ENCODE peak calls at places on chromosome 21, in ten cellular contexts. Q, D, A, X, P, U, O, M, R and K are unnamed samples.

GRCh38 chr21:46071082-46071481 is 26.8 kb upstream of the COL6A2 start:
- DNase-seq in P (no peak), X (peak), Q (no peak), U (no peak), R (no peak), D (no peak), A (no peak), M (no peak), O (no peak), K (no peak)

GRCh38 chr21:42974832-42975820 is 764 bp downstream of the PKNOX1 start:
- DNase-seq in X (peak), A (peak), R (no peak), M (peak), O (peak), Q (peak), U (peak), D (peak), P (peak), K (no peak)

GRCh38 chr21:34092241-34092921 is 19.0 kb downstream of the MRPS6 start:
- DNase-seq in Q (no peak), O (no peak), A (no peak), D (no peak), U (no peak), X (no peak), M (peak), P (no peak), R (no peak), K (no peak)

GRCh38 chr21:21463456-21463855 is 465.2 kb downstream of the NCAM2 start:
- DNase-seq in U (no peak), O (no peak), R (no peak), X (no peak), Q (peak), A (no peak), D (no peak), M (peak), P (peak), K (no peak)

GRCh38 chr21:16418663-16419062 is 688.9 kb downstream of the USP25 start:
- DNase-seq in P (no peak), O (no peak), A (no peak), X (no peak), M (no peak), Q (no peak), R (no peak), D (no peak), U (no peak), K (no peak)

GRCh38 chr21:41481191-41481590 is 26.8 kb downstream of the TMPRSS2 start:
- DNase-seq in O (no peak), P (no peak), R (peak), X (no peak), M (no peak), D (no peak), A (no peak), Q (peak), U (peak), K (no peak)

GRCh38 chr21:35088235-35088865 is 39.2 kb upstream of the RUNX1 start:
- DNase-seq in P (no peak), D (no peak), Q (no peak), M (no peak), A (no peak), R (no peak), O (no peak), U (peak), X (no peak), K (no peak)

GRCh38 chr21:24045775-24046215 is 1561.5 kb downstream of the MRPL39 start:
- DNase-seq in P (peak), O (no peak), R (peak), X (peak), A (no peak), M (peak), U (peak), Q (no peak), D (no peak), K (peak)

GRCh38 chr21:42248241-42248640 is 29.3 kb downstream of the ABCG1 start:
- DNase-seq in P (no peak), O (no peak), Q (no peak), U (no peak), D (peak), M (no peak), A (no peak), X (no peak), R (no peak), K (no peak)

GRCh38 chr21:14259669-14260458 is 43.9 kb downstream of the RBM11 start:
- DNase-seq in M (peak), O (peak), P (no peak), A (no peak), Q (peak), U (peak), D (no peak), X (no peak), R (no peak), K (peak)

GRCh38 chr21:34510148-34511142 is 1.6 kb downstream of the KCNE1 start:
- DNase-seq in A (peak), M (peak), Q (peak), O (peak), P (peak), R (no peak), X (peak), U (peak), D (peak), K (peak)

GRCh38 chr21:26422138-26422537 is 150.9 kb downstream of the CYYR1 start:
- DNase-seq in U (no peak), A (no peak), M (no peak), R (no peak), X (no peak), Q (no peak), D (peak), P (no peak), O (no peak), K (no peak)

GRCh38 chr21:27743971-27744564 is 777.2 kb upstream of the ADAMTS5 start:
- DNase-seq in D (peak), P (no peak), Q (no peak), M (no peak), R (no peak), U (no peak), X (no peak), O (no peak), A (no peak), K (no peak)

GRCh38 chr21:34345892-34346291 is 17.9 kb upstream of the KCNE2 start:
- DNase-seq in M (no peak), Q (peak), U (peak), O (no peak), D (no peak), A (peak), X (no peak), P (no peak), R (peak), K (no peak)

GRCh38 chr21:22575165-22575584 is 1577.0 kb downstream of the NCAM2 start:
- DNase-seq in P (peak), Q (no peak), A (no peak), D (no peak), R (no peak), X (no peak), M (peak), U (no peak), O (no peak), K (peak)
- TF ChIP-seq CTCF in P (peak), Q (no peak), A (no peak), D (no peak), R (no peak), X (no peak), M (peak), U (no peak), O (no peak), K (peak)

DNA sequence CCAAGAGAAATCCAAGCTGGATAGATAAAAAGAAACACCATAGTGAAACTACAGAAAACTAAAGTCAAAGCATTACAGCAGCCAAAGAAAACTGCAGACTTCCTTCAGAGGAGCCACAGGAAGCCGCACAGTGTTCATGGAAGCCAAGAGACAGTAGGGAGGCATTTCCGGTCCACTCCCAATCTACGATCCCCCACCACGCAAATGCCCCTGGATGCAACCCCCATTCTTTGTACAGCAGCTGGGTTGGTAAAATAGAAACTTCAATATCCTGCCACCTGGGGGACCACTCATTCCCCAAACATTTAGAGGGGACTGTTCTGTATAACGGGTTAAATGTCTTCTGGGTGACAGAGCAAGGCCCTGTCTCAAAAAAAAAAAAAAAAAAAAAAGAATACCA is 43.9 kb upstream of the TSPEAR start:
- DNase-seq in O (peak), R (no peak), M (no peak), P (no peak), A (no peak), X (no peak), D (no peak), Q (no peak), U (no peak), K (no peak)
- TF ChIP-seq CTCF in O (peak), R (peak), M (no peak), P (no peak), A (no peak), X (no peak), D (no peak), Q (no peak), U (peak), K (no peak)

GRCh38 chr21:37077403-37077802 is 4.3 kb downstream of the TTC3 start:
- DNase-seq in O (no peak), U (no peak), D (no peak), X (no peak), Q (no peak), R (no peak), M (no peak), A (no peak), P (no peak), K (no peak)

GRCh38 chr21:37076087-37076486 is 3.0 kb downstream of the TTC3 start:
- DNase-seq in A (no peak), O (no peak), P (no peak), X (no peak), Q (no peak), M (no peak), U (no peak), R (no peak), D (no peak), K (no peak)

GRCh38 chr21:37082856-37083611 is 10.0 kb downstream of the TTC3 start:
- DNase-seq in U (no peak), D (no peak), O (peak), R (no peak), M (no peak), X (no peak), A (no peak), Q (no peak), P (no peak), K (no peak)

GRCh38 chr21:37082375-37082774 is 9.3 kb downstream of the TTC3 start:
- DNase-seq in U (no peak), R (no peak), X (no peak), D (no peak), O (no peak), P (no peak), Q (no peak), M (no peak), A (no peak), K (no peak)

DNA sequence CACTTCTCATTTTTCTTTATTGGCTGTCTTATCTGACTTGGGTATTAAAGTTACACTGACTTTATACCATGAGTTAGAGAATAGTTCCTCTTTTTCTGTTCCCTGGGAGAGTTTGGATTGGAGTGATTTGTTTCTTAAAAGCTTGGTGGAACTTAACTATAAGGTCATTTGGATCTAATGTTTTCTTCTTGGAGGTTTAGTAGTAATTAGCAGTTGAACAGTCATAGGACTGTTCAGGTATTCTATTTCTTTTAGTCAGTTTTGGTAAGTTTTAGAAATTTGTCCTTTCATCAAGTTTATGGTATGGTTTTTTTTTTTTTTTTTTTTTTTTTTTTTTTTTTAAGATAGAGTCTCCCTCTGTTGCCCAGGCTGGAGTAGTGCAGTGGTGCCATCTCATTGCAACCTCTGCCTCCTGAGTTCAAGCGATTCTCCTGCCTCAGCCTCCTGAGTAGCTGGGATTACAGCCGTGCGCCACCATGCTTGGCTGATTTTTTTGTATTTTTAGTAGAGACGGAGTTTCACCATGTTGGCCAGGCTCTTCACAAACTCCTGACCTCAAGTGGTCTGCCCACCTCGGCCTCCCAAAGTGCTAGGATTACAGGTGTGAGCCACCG is 6.3 kb downstream of the TTC3 start:
- DNase-seq in U (no peak), R (no peak), A (no peak), Q (no peak), O (peak), M (peak), X (no peak), D (no peak), P (no peak), K (no peak)
- TF ChIP-seq CTCF in U (no peak), R (no peak), A (no peak), Q (peak), O (peak), M (peak), X (peak), D (no peak), P (peak), K (no peak)

GRCh38 chr21:19244502-19245187 is 841.1 kb upstream of the TMPRSS15 start:
- DNase-seq in X (no peak), M (no peak), A (peak), P (no peak), R (no peak), U (no peak), Q (no peak), O (no peak), D (peak), K (no peak)

GRCh38 chr21:19246018-19246417 is 842.4 kb upstream of the TMPRSS15 start:
- DNase-seq in X (no peak), A (peak), O (no peak), M (no peak), P (no peak), R (no peak), Q (no peak), D (peak), U (no peak), K (no peak)

GRCh38 chr21:19239696-19240095 is 836.1 kb upstream of the TMPRSS15 start:
- DNase-seq in Q (no peak), O (no peak), P (no peak), R (no peak), A (no peak), X (no peak), M (no peak), D (no peak), U (no peak), K (no peak)

DNA sequence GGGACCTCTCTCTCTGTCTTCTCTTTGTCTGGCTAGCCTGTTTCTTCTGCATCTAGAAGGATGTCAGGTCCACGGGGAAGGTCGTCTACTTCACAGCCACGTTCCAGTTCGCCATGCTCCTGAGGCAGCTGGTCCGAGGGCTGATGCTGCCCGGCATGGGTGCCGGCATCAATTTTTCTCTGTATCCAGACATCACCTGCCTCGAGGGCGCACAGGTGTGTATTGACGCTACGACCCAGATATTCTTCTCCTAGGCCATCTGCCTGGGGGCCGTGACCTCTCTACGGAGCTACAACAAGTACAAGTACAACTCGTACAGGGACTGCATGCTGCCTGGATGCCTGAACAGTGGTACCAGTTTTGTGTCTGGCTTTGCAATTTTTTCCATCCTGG is 841.6 kb upstream of the TMPRSS15 start:
- DNase-seq in Q (no peak), A (peak), U (no peak), X (no peak), D (peak), M (no peak), O (no peak), R (no peak), P (no peak), K (no peak)
- TF ChIP-seq CTCF in Q (no peak), A (no peak), U (no peak), X (no peak), D (no peak), M (no peak), O (no peak), R (no peak), P (no peak), K (no peak)